ENCODE peak calls at places on chromosomes 16 and 17, in ten cellular contexts. U, D, T, L, C, E, P, I, O and X are unnamed samples.
A peak's percentile ranks its signal among the peaks of the same experiment; 100 is the strongest.

GRCh38 chr16:11139624-11140375 is 116.2 kb downstream of the SOCS1 start:
- DNase-seq in U (peak; percentile 67), D (no peak), T (no peak), L (no peak), C (no peak), E (peak; percentile 15), P (no peak), I (no peak), O (no peak), X (no peak)

GRCh38 chr17:17810374-17811248 is 26.2 kb downstream of the SREBF1 start:
- DNase-seq in U (no peak), D (no peak), T (no peak), L (no peak), C (no peak), E (peak; percentile 70), P (no peak), I (no peak), O (no peak), X (no peak)

GRCh38 chr17:55584861-55585260 is 73.6 kb upstream of the SMIM36 start:
- DNase-seq in U (no peak), D (no peak), T (no peak), L (no peak), C (no peak), E (no peak), P (no peak), I (no peak), O (no peak), X (no peak)

GRCh38 chr16:84495506-84495905 is 9.0 kb downstream of the MEAK7 start:
- DNase-seq in U (no peak), D (no peak), T (no peak), L (no peak), C (no peak), E (peak; percentile 5), P (no peak), I (no peak), O (no peak), X (no peak)

GRCh38 chr16:85621698-85622433 is 8.7 kb downstream of the GSE1 start:
- DNase-seq in U (no peak), D (no peak), T (no peak), L (no peak), C (no peak), E (no peak), P (no peak), I (no peak), O (no peak), X (no peak)

GRCh38 chr17:65987988-65988387 is 203.9 kb downstream of the CEP112 start:
- DNase-seq in U (peak; percentile 20), D (peak; percentile 6), T (no peak), L (no peak), C (no peak), E (peak; percentile 49), P (peak; percentile 48), I (no peak), O (no peak), X (peak; percentile 16)

GRCh38 chr17:55731586-55732250 is 9.1 kb upstream of the TMEM100 start:
- DNase-seq in U (no peak), D (no peak), T (no peak), L (no peak), C (no peak), E (peak; percentile 38), P (no peak), I (no peak), O (no peak), X (no peak)

GRCh38 chr16:286491-287297 is 3.7 kb downstream of the PDIA2 start:
- DNase-seq in U (no peak), D (no peak), T (no peak), L (no peak), C (no peak), E (no peak), P (no peak), I (no peak), O (no peak), X (no peak)

GRCh38 chr17:5864910-5865657 is 205.1 kb upstream of the WSCD1 start:
- DNase-seq in U (no peak), D (no peak), T (no peak), L (no peak), C (no peak), E (peak; percentile 19), P (no peak), I (no peak), O (no peak), X (no peak)

GRCh38 chr16:29148867-29149272 is 164.0 kb downstream of the LAT start:
- DNase-seq in U (peak; percentile 79), D (no peak), T (no peak), L (no peak), C (no peak), E (no peak), P (no peak), I (peak; percentile 70), O (no peak), X (no peak)

GRCh38 chr16:76780556-76780955 is 410.4 kb upstream of the MON1B start:
- DNase-seq in U (no peak), D (no peak), T (no peak), L (no peak), C (no peak), E (no peak), P (no peak), I (no peak), O (no peak), X (no peak)

GRCh38 chr16:27407158-27407557 is 5.2 kb downstream of the IL21R start:
- DNase-seq in U (peak; percentile 50), D (no peak), T (no peak), L (no peak), C (no peak), E (no peak), P (no peak), I (no peak), O (no peak), X (no peak)